ENCODE peak calls at places on chromosomes 11 and 22, in nine cellular contexts. Z is tibial nerve, E is brain microvascular endothelial cell, T is trophoblast cell, C is psoas muscle, W is GM23248, J is fibroblast of mammary gland, Y is uterus, L is HCT116. M is an unnamed sample.

GRCh38 chr11:57290288-57290687 is 34.5 kb downstream of the TNKS1BP1 start:
- DNase-seq in Z (no peak), E (peak), T (no peak), C (no peak), W (peak), J (peak), Y (no peak), L (no peak), M (no peak)

GRCh38 chr11:87296627-87297026 is 258.9 kb downstream of the TMEM135 start:
- DNase-seq in Z (no peak), E (no peak), T (no peak), C (no peak), W (no peak), J (no peak), Y (no peak), L (no peak), M (no peak)

GRCh38 chr11:12717851-12718291 is 43.6 kb downstream of the TEAD1 start:
- DNase-seq in Z (no peak), E (no peak), T (no peak), C (no peak), W (no peak), J (no peak), Y (no peak), L (no peak), M (no peak)

GRCh38 chr11:118126082-118126838 is 26.4 kb downstream of the SCN4B start:
- DNase-seq in Z (no peak), E (no peak), T (no peak), C (no peak), W (no peak), J (no peak), Y (no peak), L (peak), M (no peak)

GRCh38 chr11:77411238-77411637 is 62.7 kb downstream of the PAK1 start:
- DNase-seq in Z (no peak), E (peak), T (no peak), C (peak), W (peak), J (peak), Y (peak), L (no peak), M (peak)

GRCh38 chr22:36510966-36511881 is 4.4 kb upstream of the FOXRED2 start:
- DNase-seq in Z (no peak), E (peak), T (peak), C (no peak), W (peak), J (peak), Y (no peak), L (no peak), M (no peak)

GRCh38 chr11:80855975-80856524 is 1415.2 kb upstream of the TENM4 start:
- DNase-seq in Z (no peak), E (peak), T (no peak), C (no peak), W (peak), J (peak), Y (no peak), L (no peak), M (no peak)

GRCh38 chr11:62555464-62556092 is 9.0 kb upstream of the AHNAK start:
- DNase-seq in Z (no peak), E (no peak), T (no peak), C (no peak), W (peak), J (peak), Y (no peak), L (no peak), M (peak)

GRCh38 chr11:67268036-67268683 is 1.9 kb downstream of the GRK2 start:
- DNase-seq in Z (no peak), E (no peak), T (no peak), C (no peak), W (no peak), J (no peak), Y (peak), L (no peak), M (peak)

GRCh38 chr11:72781063-72781312 is 12.9 kb downstream of the STARD10 start:
- DNase-seq in Z (no peak), E (no peak), T (peak), C (no peak), W (no peak), J (no peak), Y (no peak), L (no peak), M (peak)

GRCh38 chr11:93974759-93975158 is 46.4 kb upstream of the HEPHL1 start:
- DNase-seq in Z (no peak), E (no peak), T (no peak), C (no peak), W (no peak), J (no peak), Y (no peak), L (no peak), M (no peak)

GRCh38 chr22:24153353-24153752 is 27.9 kb upstream of the SUSD2 start:
- DNase-seq in Z (no peak), E (peak), T (no peak), C (no peak), W (peak), J (no peak), Y (no peak), L (no peak), M (no peak)

GRCh38 chr22:41526802-41527799 is 17.2 kb downstream of the POLR3H start:
- DNase-seq in Z (no peak), E (no peak), T (peak), C (peak), W (peak), J (peak), Y (no peak), L (no peak), M (peak)

GRCh38 chr11:34174411-34175041 is 69.1 kb downstream of the NAT10 start:
- DNase-seq in Z (peak), E (peak), T (peak), C (peak), W (peak), J (peak), Y (peak), L (peak), M (peak)

GRCh38 chr11:39724404-39724803 is 1735.0 kb downstream of the LRRC4C start:
- DNase-seq in Z (no peak), E (no peak), T (no peak), C (no peak), W (no peak), J (no peak), Y (no peak), L (no peak), M (no peak)

GRCh38 chr22:46730568-46731245 is 7.3 kb downstream of the CERK start:
- DNase-seq in Z (no peak), E (no peak), T (no peak), C (no peak), W (no peak), J (no peak), Y (no peak), L (no peak), M (no peak)

GRCh38 chr22:29259253-29259899 is 8.4 kb downstream of the RHBDD3 start:
- DNase-seq in Z (no peak), E (no peak), T (no peak), C (no peak), W (peak), J (no peak), Y (no peak), L (no peak), M (no peak)

GRCh38 chr22:27966168-27967064 is 47.4 kb upstream of the PITPNB start:
- DNase-seq in Z (no peak), E (no peak), T (no peak), C (no peak), W (no peak), J (no peak), Y (no peak), L (no peak), M (no peak)

GRCh38 chr22:39467390-39467901 is 10.6 kb downstream of the MGAT3 start:
- DNase-seq in Z (no peak), E (no peak), T (no peak), C (no peak), W (no peak), J (no peak), Y (no peak), L (no peak), M (no peak)

GRCh38 chr11:130407978-130408377 is 20.4 kb downstream of the ADAMTS8 start:
- DNase-seq in Z (no peak), E (peak), T (no peak), C (peak), W (peak), J (peak), Y (peak), L (peak), M (no peak)

GRCh38 chr11:1776944-1777715 is 13.4 kb upstream of the CTSD start:
- DNase-seq in Z (no peak), E (no peak), T (no peak), C (no peak), W (no peak), J (no peak), Y (no peak), L (no peak), M (no peak)

GRCh38 chr11:127445476-127445875 is 444.9 kb upstream of the KIRREL3 start:
- DNase-seq in Z (no peak), E (no peak), T (no peak), C (no peak), W (no peak), J (no peak), Y (no peak), L (no peak), M (no peak)

GRCh38 chr11:118691926-118692830 is 12.7 kb upstream of the TREH start:
- DNase-seq in Z (no peak), E (peak), T (peak), C (no peak), W (peak), J (peak), Y (no peak), L (no peak), M (no peak)

GRCh38 chr11:96464695-96465307 is 75.0 kb downstream of the JRKL start:
- DNase-seq in Z (no peak), E (peak), T (no peak), C (no peak), W (peak), J (peak), Y (no peak), L (peak), M (no peak)

GRCh38 chr22:24302591-24302990 is 32.0 kb downstream of the SPECC1L start:
- DNase-seq in Z (no peak), E (no peak), T (no peak), C (no peak), W (no peak), J (no peak), Y (no peak), L (no peak), M (no peak)

GRCh38 chr11:78228467-78228866 is 39.7 kb downstream of the USP35 start:
- DNase-seq in Z (no peak), E (peak), T (peak), C (no peak), W (peak), J (peak), Y (no peak), L (peak), M (no peak)

GRCh38 chr11:10885703-10886363 is 28.0 kb upstream of the ZBED5 start:
- DNase-seq in Z (no peak), E (peak), T (no peak), C (no peak), W (peak), J (peak), Y (no peak), L (no peak), M (no peak)

GRCh38 chr11:114061053-114062049 is 1.8 kb downstream of the ZBTB16 start:
- DNase-seq in Z (no peak), E (no peak), T (no peak), C (peak), W (peak), J (peak), Y (peak), L (no peak), M (peak)

GRCh38 chr11:11272254-11272653 is 80.8 kb downstream of the CSNK2A3 start:
- DNase-seq in Z (no peak), E (no peak), T (no peak), C (no peak), W (no peak), J (no peak), Y (no peak), L (no peak), M (no peak)

GRCh38 chr11:44852952-44853351 is 97.7 kb downstream of the TP53I11 start:
- DNase-seq in Z (no peak), E (no peak), T (no peak), C (no peak), W (no peak), J (no peak), Y (no peak), L (no peak), M (no peak)

GRCh38 chr11:19832901-19833300 is 120.3 kb downstream of the NAV2 start:
- DNase-seq in Z (no peak), E (no peak), T (no peak), C (no peak), W (no peak), J (no peak), Y (no peak), L (no peak), M (no peak)

GRCh38 chr11:106088896-106089295 is 11.4 kb downstream of the AASDHPPT start:
- DNase-seq in Z (no peak), E (peak), T (no peak), C (no peak), W (peak), J (no peak), Y (no peak), L (no peak), M (no peak)

GRCh38 chr11:72413914-72414628 is 20.3 kb downstream of the CLPB start:
- DNase-seq in Z (peak), E (peak), T (peak), C (peak), W (peak), J (peak), Y (peak), L (peak), M (peak)

GRCh38 chr11:76669901-76670474 is 559 bp downstream of the LRRC32 start:
- DNase-seq in Z (peak), E (peak), T (peak), C (peak), W (peak), J (peak), Y (peak), L (no peak), M (peak)

GRCh38 chr11:122101625-122102291 is 14.3 kb downstream of the BLID start:
- DNase-seq in Z (peak), E (peak), T (no peak), C (peak), W (peak), J (peak), Y (peak), L (no peak), M (peak)

GRCh38 chr22:41902932-41903421 is 11.9 kb downstream of the SHISA8 start:
- DNase-seq in Z (no peak), E (no peak), T (no peak), C (peak), W (no peak), J (no peak), Y (no peak), L (no peak), M (no peak)

DNA sequence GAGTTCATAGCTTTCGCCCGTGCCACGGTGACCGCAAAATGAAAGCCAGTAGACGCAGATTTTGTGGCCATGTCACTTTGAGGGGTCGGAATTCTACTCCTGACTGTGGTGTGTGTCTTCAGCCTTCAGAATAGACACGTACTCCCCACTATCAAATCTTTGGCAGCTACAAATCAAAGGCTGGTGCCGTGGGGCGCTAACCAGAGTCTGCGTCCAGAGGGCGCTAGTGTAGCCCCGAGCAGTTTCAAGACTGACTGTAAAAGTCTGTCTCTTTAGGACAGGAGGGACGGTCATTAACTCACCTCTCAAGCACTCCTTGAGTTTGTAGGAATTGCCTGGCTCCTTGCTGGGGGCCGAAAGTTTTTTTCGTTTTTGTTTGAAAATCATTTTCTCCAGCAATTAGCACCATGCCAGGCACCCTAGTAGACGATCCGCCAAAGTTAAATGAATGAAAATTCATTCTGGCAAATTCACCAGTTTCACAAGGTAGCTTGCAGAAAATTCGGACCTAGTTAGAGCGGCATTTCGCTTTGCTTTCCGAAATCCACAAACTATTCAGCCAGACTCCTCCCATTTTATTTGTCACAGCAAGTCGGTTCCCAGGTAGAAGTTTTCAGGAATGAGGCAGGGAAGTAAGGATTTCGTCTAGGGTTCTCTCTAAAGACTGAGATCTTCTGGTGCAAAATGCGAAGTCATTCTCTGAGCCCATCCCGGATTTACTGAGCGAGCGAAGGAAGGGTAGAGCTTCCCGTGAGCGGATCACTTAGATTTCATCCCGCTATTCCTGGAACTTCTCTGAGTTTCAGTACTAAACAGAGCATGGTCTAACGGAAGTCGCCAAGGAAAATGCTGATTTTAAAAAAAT is 2.8 kb upstream of the CALCA start:
- DNase-seq in Z (no peak), E (peak), T (peak), C (peak), W (peak), J (peak), Y (no peak), L (peak), M (peak)
- H3K4me3 ChIP-seq in Z (no peak), E (no peak), T (no peak), C (peak), W (no peak), J (no peak), Y (no peak), L (no peak), M (no peak)

DNA sequence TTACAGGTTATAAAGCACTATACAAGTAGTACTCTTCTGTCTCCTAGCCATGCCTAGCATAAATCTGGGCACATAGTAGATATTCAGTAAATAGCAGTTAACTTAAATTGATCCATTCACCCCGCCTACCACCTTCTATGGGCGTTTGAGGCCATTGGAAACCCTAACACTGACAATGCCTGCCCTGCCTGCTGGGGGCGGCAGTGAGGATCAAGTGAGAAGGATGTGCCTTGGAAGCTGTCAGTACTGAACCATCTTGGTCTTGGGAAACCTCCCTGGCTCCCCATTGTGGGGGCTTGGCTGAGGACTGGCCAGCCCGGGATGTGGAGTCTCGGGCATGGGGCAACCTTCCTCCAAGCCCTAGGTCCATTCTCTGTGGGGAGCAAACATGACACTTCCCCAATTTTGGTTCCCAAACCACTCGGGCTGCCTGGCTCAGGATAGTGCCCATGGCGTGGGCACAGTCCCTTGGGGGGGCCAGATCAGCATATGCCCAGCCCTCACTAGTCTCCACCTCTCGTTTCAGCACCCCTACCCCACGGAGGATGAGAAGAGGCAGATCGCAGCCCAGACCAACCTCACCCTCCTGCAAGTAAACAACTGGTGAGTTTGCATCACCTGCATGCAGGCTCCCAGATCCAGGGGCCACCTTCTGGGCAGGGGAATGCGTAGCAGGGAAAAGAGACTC is 67.4 kb downstream of the FEZ1 start:
- DNase-seq in Z (no peak), E (no peak), T (no peak), C (no peak), W (no peak), J (no peak), Y (no peak), L (no peak), M (no peak)
- H3K4me3 ChIP-seq in Z (no peak), E (no peak), T (no peak), C (no peak), W (no peak), J (no peak), Y (no peak), L (peak), M (no peak)

GRCh38 chr11:125165111-125165663 is 636 bp downstream of the PKNOX2 start:
- DNase-seq in Z (no peak), E (no peak), T (peak), C (peak), W (peak), J (peak), Y (no peak), L (no peak), M (peak)
- H3K4me3 ChIP-seq in Z (peak), E (peak), T (peak), C (peak), W (peak), J (peak), Y (peak), L (no peak), M (peak)

GRCh38 chr11:65588199-65589054 is 7.2 kb downstream of the KCNK7 start:
- DNase-seq in Z (no peak), E (no peak), T (no peak), C (peak), W (peak), J (peak), Y (peak), L (no peak), M (peak)
- H3K4me3 ChIP-seq in Z (no peak), E (no peak), T (no peak), C (peak), W (no peak), J (no peak), Y (no peak), L (no peak), M (no peak)

GRCh38 chr11:61537326-61537725 is 28.8 kb downstream of the LRRC10B start:
- DNase-seq in Z (no peak), E (no peak), T (no peak), C (no peak), W (no peak), J (no peak), Y (no peak), L (no peak), M (no peak)
- H3K4me3 ChIP-seq in Z (no peak), E (no peak), T (no peak), C (no peak), W (no peak), J (no peak), Y (no peak), L (no peak), M (no peak)